ENCODE peak calls at places on chromosomes 11 and 22, in five cellular contexts. One of them, this sample, is unnamed.

GRCh38 chr11:128695539-128696221 is 1.8 kb downstream of the FLI1 start:
- DNase-seq in natural killer cell: no peak
- DNase-seq in A549: no peak
- DNase-seq in AG04450: no peak
- DNase-seq in GM12865: peak
- DNase-seq in this sample: no peak

GRCh38 chr11:1830500-1831223 is 4.1 kb upstream of the SYT8 start:
- DNase-seq in natural killer cell: no peak
- DNase-seq in A549: no peak
- DNase-seq in AG04450: no peak
- DNase-seq in GM12865: peak
- DNase-seq in this sample: no peak

GRCh38 chr11:43852057-43852636 is 28.5 kb upstream of the ALKBH3 start:
- DNase-seq in natural killer cell: peak
- DNase-seq in A549: peak
- DNase-seq in AG04450: peak
- DNase-seq in GM12865: peak
- DNase-seq in this sample: no peak

GRCh38 chr11:3835100-3835485 is 5.7 kb downstream of the RHOG start:
- DNase-seq in natural killer cell: no peak
- DNase-seq in A549: no peak
- DNase-seq in AG04450: no peak
- DNase-seq in GM12865: no peak
- DNase-seq in this sample: no peak

GRCh38 chr11:114026355-114026754 is 33.2 kb upstream of the ZBTB16 start:
- DNase-seq in natural killer cell: no peak
- DNase-seq in A549: peak
- DNase-seq in AG04450: no peak
- DNase-seq in GM12865: peak
- DNase-seq in this sample: no peak

GRCh38 chr22:35868938-35869337 is 151.3 kb downstream of the APOL5 start:
- DNase-seq in natural killer cell: no peak
- DNase-seq in A549: no peak
- DNase-seq in AG04450: no peak
- DNase-seq in GM12865: no peak
- DNase-seq in this sample: no peak

GRCh38 chr11:117443269-117444186 is 115.9 kb downstream of the CEP164 start:
- DNase-seq in natural killer cell: no peak
- DNase-seq in A549: peak
- DNase-seq in AG04450: no peak
- DNase-seq in GM12865: peak
- DNase-seq in this sample: no peak

GRCh38 chr11:92482502-92482901 is 257.9 kb downstream of the FAT3 start:
- DNase-seq in natural killer cell: no peak
- DNase-seq in A549: no peak
- DNase-seq in AG04450: no peak
- DNase-seq in GM12865: no peak
- DNase-seq in this sample: no peak

GRCh38 chr11:73230931-73231330 is 12.8 kb downstream of the P2RY2 start:
- DNase-seq in natural killer cell: no peak
- DNase-seq in A549: no peak
- DNase-seq in AG04450: no peak
- DNase-seq in GM12865: no peak
- DNase-seq in this sample: peak

GRCh38 chr22:43891360-43892182 is at the start of gene PNPLA5:
- DNase-seq in natural killer cell: no peak
- DNase-seq in A549: no peak
- DNase-seq in AG04450: no peak
- DNase-seq in GM12865: no peak
- DNase-seq in this sample: no peak

GRCh38 chr11:75263944-75264349 is 23.4 kb downstream of the TPBGL start:
- DNase-seq in natural killer cell: no peak
- DNase-seq in A549: no peak
- DNase-seq in AG04450: no peak
- DNase-seq in GM12865: no peak
- DNase-seq in this sample: no peak

GRCh38 chr11:110526323-110526722 is 96.6 kb downstream of the FDX1 start:
- DNase-seq in natural killer cell: no peak
- DNase-seq in A549: no peak
- DNase-seq in AG04450: no peak
- DNase-seq in GM12865: peak
- DNase-seq in this sample: no peak

GRCh38 chr11:40130427-40130826 is 1329.0 kb downstream of the LRRC4C start:
- DNase-seq in natural killer cell: no peak
- DNase-seq in A549: no peak
- DNase-seq in AG04450: no peak
- DNase-seq in GM12865: peak
- DNase-seq in this sample: no peak

GRCh38 chr22:25987948-25988347 is 181.3 kb upstream of the SEZ6L start:
- DNase-seq in natural killer cell: no peak
- DNase-seq in A549: no peak
- DNase-seq in AG04450: no peak
- DNase-seq in GM12865: peak
- DNase-seq in this sample: no peak

GRCh38 chr11:114242032-114242431 is 54.2 kb upstream of the NNMT start:
- DNase-seq in natural killer cell: no peak
- DNase-seq in A549: no peak
- DNase-seq in AG04450: no peak
- DNase-seq in GM12865: no peak
- DNase-seq in this sample: no peak

DNA sequence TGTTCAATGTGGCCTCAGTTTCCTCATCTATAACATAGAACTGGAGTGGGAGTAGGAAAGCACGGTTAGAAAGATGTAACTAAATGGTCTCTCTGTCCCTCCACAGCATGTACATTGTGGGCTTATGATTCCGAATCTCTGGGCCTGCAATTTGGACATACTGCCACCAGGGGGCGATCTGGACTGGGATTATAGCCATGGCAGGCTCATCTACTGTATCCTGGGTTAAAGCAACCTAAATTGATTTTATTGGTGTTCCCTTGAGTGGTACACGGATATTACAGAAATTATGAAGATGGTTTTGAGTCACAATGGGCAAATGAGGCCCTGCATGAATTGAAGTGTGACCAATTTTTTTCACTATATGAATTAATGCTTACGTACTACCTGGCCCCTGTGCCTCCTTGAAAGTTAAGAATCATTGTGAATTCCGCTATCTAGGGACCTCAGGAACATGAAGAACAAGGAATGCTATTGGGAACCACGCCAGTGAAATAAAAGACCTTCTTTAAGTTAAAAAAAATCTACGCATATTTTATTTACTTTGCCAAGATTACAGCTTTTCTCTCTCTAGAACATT is 32.9 kb downstream of the TST start:
- DNase-seq in natural killer cell: no peak
- DNase-seq in A549: peak
- DNase-seq in AG04450: no peak
- DNase-seq in GM12865: peak
- DNase-seq in this sample: no peak
- TF ChIP-seq CTCF in natural killer cell: peak
- TF ChIP-seq CTCF in A549: peak
- TF ChIP-seq CTCF in AG04450: peak
- TF ChIP-seq CTCF in GM12865: peak
- TF ChIP-seq CTCF in this sample: no peak

GRCh38 chr11:58024601-58025091 is 965 bp downstream of the OR9Q1 start:
- DNase-seq in natural killer cell: no peak
- DNase-seq in A549: no peak
- DNase-seq in AG04450: no peak
- DNase-seq in GM12865: no peak
- DNase-seq in this sample: no peak
- TF ChIP-seq CTCF in natural killer cell: no peak
- TF ChIP-seq CTCF in A549: no peak
- TF ChIP-seq CTCF in AG04450: no peak
- TF ChIP-seq CTCF in GM12865: no peak
- TF ChIP-seq CTCF in this sample: no peak

DNA sequence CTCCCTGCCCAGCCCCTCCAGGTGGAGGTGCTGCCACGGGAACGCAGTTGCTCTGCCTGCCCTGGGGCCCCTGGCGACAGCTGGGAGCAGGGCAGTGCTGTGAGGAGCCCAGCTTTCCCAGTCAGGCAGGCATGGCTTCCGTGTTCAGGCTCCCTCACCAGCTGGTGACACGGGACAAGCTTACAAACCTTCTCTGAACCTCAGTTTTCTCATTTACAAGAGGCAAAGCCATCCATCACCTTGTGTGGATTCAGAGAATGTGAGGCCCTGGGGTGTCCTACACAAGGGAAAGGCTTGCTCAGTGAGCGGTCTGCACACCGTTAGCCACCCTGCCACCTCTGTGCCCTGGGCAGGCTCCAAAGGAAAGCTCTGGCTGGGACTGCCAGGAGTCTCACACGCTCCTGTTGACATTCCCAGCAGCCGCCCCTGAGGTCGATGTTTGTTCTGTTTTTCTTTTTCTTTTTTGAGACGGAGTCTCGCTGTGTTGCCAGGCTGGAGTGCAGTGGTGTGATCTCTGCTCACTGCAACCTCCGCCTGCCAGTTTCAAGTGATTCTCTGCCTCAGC is 23.5 kb downstream of the SUN2 start:
- DNase-seq in natural killer cell: no peak
- DNase-seq in A549: no peak
- DNase-seq in AG04450: no peak
- DNase-seq in GM12865: no peak
- DNase-seq in this sample: no peak
- TF ChIP-seq CTCF in natural killer cell: no peak
- TF ChIP-seq CTCF in A549: no peak
- TF ChIP-seq CTCF in AG04450: no peak
- TF ChIP-seq CTCF in GM12865: no peak
- TF ChIP-seq CTCF in this sample: no peak

GRCh38 chr22:31399211-31400022 is at the start of gene DRG1:
- DNase-seq in natural killer cell: peak
- DNase-seq in A549: peak
- DNase-seq in AG04450: peak
- DNase-seq in GM12865: peak
- DNase-seq in this sample: peak
- TF ChIP-seq CTCF in natural killer cell: no peak
- TF ChIP-seq CTCF in A549: no peak
- TF ChIP-seq CTCF in AG04450: no peak
- TF ChIP-seq CTCF in GM12865: no peak
- TF ChIP-seq CTCF in this sample: no peak

GRCh38 chr22:37701121-37701786 is 4.4 kb downstream of the TRIOBP start:
- DNase-seq in natural killer cell: no peak
- DNase-seq in A549: no peak
- DNase-seq in AG04450: no peak
- DNase-seq in GM12865: no peak
- DNase-seq in this sample: no peak

GRCh38 chr22:37690901-37691504 is 4.9 kb downstream of the NOL12 start:
- DNase-seq in natural killer cell: no peak
- DNase-seq in A549: no peak
- DNase-seq in AG04450: no peak
- DNase-seq in GM12865: no peak
- DNase-seq in this sample: no peak

GRCh38 chr22:37697540-37697835 is 640 bp downstream of the TRIOBP start:
- DNase-seq in natural killer cell: no peak
- DNase-seq in A549: no peak
- DNase-seq in AG04450: no peak
- DNase-seq in GM12865: no peak
- DNase-seq in this sample: no peak

GRCh38 chr22:37692627-37693285 is 4.1 kb upstream of the TRIOBP start:
- DNase-seq in natural killer cell: no peak
- DNase-seq in A549: no peak
- DNase-seq in AG04450: no peak
- DNase-seq in GM12865: no peak
- DNase-seq in this sample: no peak

DNA sequence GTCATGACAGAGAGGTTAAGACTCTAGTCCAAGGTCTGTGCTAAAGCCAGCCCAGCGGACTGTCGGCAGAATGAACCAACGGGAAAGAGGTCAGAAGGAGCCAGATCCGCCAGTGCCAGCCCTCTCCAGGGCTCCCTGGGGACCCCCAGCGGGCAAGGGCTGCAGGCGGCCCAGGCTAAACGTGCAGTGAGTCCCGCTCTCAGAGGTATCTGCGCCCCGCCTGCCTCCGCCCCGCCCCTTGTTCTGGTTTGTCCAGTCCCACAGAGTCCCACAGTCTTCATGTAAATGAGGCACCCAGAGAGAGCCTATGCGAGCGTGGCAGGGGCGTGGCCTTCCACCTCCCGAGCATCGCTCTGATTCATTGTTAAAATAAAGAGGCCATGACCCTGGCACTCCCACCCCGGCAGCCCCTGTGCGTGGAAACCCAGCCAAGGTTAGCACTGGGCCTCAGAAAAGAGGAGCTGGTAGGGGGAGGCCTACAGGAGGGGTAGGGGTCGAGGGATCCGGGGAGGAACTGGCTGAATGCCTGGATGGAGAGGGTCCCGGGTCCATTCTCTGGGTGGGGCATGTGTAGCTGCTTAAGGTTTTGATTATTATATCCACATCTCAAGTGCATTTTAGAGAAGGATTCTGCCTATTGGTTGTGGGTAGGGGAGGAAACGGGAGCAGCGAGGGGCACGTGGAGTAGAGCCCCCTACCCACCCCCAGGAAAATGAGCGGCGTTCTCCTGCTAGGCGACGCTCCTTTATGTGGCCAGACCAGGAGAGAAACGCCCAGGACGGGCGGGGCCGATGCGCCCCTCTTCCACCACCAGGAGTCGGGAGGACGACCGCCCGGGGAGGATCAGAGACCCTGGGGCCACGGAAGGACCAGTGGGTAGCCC is at the start of gene TRIOBP:
- DNase-seq in natural killer cell: peak
- DNase-seq in A549: peak
- DNase-seq in AG04450: peak
- DNase-seq in GM12865: peak
- DNase-seq in this sample: peak
- TF ChIP-seq CTCF in natural killer cell: peak
- TF ChIP-seq CTCF in A549: no peak
- TF ChIP-seq CTCF in AG04450: peak
- TF ChIP-seq CTCF in GM12865: peak
- TF ChIP-seq CTCF in this sample: no peak

This sample was measured in activated B cell treated with CpG ODN at 0.5 μM for 24 hours.